ENCODE peak calls at places on chromosomes 16 and 17, in five cellular contexts. One of them, this sample, is unnamed.

GRCh38 chr16:2339521-2340484 is 725 bp downstream of the ABCA3 start:
- DNase-seq in WTC11: peak
- DNase-seq in HepG2: peak
- DNase-seq in K562: peak
- DNase-seq in GM12878: no peak
- DNase-seq in this sample: no peak

GRCh38 chr16:69724981-69725479 is 1.3 kb downstream of the NQO1 start:
- DNase-seq in HepG2: peak
- DNase-seq in GM12878: no peak
- DNase-seq in WTC11: no peak
- DNase-seq in K562: peak
- DNase-seq in this sample: no peak

GRCh38 chr16:3641801-3642396 is 12.6 kb upstream of the DNASE1 start:
- DNase-seq in GM12878: no peak
- DNase-seq in K562: no peak
- DNase-seq in HepG2: no peak
- DNase-seq in WTC11: peak
- DNase-seq in this sample: peak

GRCh38 chr16:130533-131173 is 7.8 kb downstream of the NPRL3 start:
- DNase-seq in K562: no peak
- DNase-seq in HepG2: no peak
- DNase-seq in GM12878: no peak
- DNase-seq in WTC11: no peak
- DNase-seq in this sample: no peak

GRCh38 chr17:28086519-28086918 is 44.0 kb downstream of the NLK start:
- DNase-seq in GM12878: no peak
- DNase-seq in WTC11: no peak
- DNase-seq in K562: no peak
- DNase-seq in HepG2: no peak
- DNase-seq in this sample: no peak

GRCh38 chr17:47305302-47305923 is 18.3 kb upstream of the EFCAB13 start:
- DNase-seq in GM12878: no peak
- DNase-seq in WTC11: no peak
- DNase-seq in HepG2: peak
- DNase-seq in K562: no peak
- DNase-seq in this sample: no peak

GRCh38 chr16:53769185-53769584 is 65.2 kb downstream of the FTO start:
- DNase-seq in WTC11: no peak
- DNase-seq in K562: no peak
- DNase-seq in GM12878: no peak
- DNase-seq in HepG2: no peak
- DNase-seq in this sample: no peak

GRCh38 chr16:67653131-67654068 is 6.7 kb downstream of the ACD start:
- DNase-seq in HepG2: no peak
- DNase-seq in K562: no peak
- DNase-seq in GM12878: no peak
- DNase-seq in WTC11: no peak
- DNase-seq in this sample: no peak

GRCh38 chr16:66746682-66747081 is 4.7 kb downstream of the DYNC1LI2 start:
- DNase-seq in K562: no peak
- DNase-seq in HepG2: no peak
- DNase-seq in GM12878: peak
- DNase-seq in WTC11: no peak
- DNase-seq in this sample: no peak

GRCh38 chr16:22300427-22301071 is 3.3 kb downstream of the POLR3E start:
- DNase-seq in HepG2: peak
- DNase-seq in WTC11: peak
- DNase-seq in K562: peak
- DNase-seq in GM12878: no peak
- DNase-seq in this sample: no peak

GRCh38 chr17:18261146-18261515 is 669 bp downstream of the MIEF2 start:
- DNase-seq in GM12878: no peak
- DNase-seq in K562: peak
- DNase-seq in WTC11: no peak
- DNase-seq in HepG2: peak
- DNase-seq in this sample: peak

GRCh38 chr17:27506348-27507218 is 50.3 kb downstream of the KSR1 start:
- DNase-seq in GM12878: peak
- DNase-seq in WTC11: peak
- DNase-seq in HepG2: no peak
- DNase-seq in K562: no peak
- DNase-seq in this sample: peak

GRCh38 chr16:51994597-51994996 is 552.3 kb downstream of the TOX3 start:
- DNase-seq in WTC11: no peak
- DNase-seq in K562: no peak
- DNase-seq in HepG2: peak
- DNase-seq in GM12878: no peak
- DNase-seq in this sample: no peak

GRCh38 chr16:81786321-81786720 is 7.2 kb downstream of the PLCG2 start:
- DNase-seq in HepG2: no peak
- DNase-seq in K562: no peak
- DNase-seq in WTC11: no peak
- DNase-seq in GM12878: no peak
- DNase-seq in this sample: no peak

GRCh38 chr17:39118674-39119419 is 32.6 kb downstream of the PLXDC1 start:
- DNase-seq in K562: no peak
- DNase-seq in WTC11: no peak
- DNase-seq in GM12878: peak
- DNase-seq in HepG2: no peak
- DNase-seq in this sample: no peak

GRCh38 chr17:34300652-34301390 is 15.3 kb downstream of the CCL11 start:
- DNase-seq in K562: no peak
- DNase-seq in GM12878: no peak
- DNase-seq in HepG2: no peak
- DNase-seq in WTC11: no peak
- DNase-seq in this sample: no peak

GRCh38 chr16:89183463-89183862 is 11.9 kb downstream of the CDH15 start:
- DNase-seq in K562: no peak
- DNase-seq in GM12878: no peak
- DNase-seq in HepG2: no peak
- DNase-seq in WTC11: no peak
- DNase-seq in this sample: no peak

GRCh38 chr17:64614266-64615011 is 47.7 kb downstream of the SMURF2 start:
- DNase-seq in WTC11: no peak
- DNase-seq in K562: no peak
- DNase-seq in GM12878: no peak
- DNase-seq in HepG2: no peak
- DNase-seq in this sample: no peak

GRCh38 chr17:81061027-81061426 is 26.1 kb downstream of the BAIAP2 start:
- DNase-seq in GM12878: no peak
- DNase-seq in WTC11: no peak
- DNase-seq in K562: no peak
- DNase-seq in HepG2: no peak
- DNase-seq in this sample: no peak

GRCh38 chr16:82197540-82198240 is 27.7 kb upstream of the MPHOSPH6 start:
- DNase-seq in K562: no peak
- DNase-seq in WTC11: no peak
- DNase-seq in HepG2: no peak
- DNase-seq in GM12878: no peak
- DNase-seq in this sample: no peak

GRCh38 chr17:49365667-49366066 is 3.6 kb upstream of the ZNF652 start:
- DNase-seq in K562: peak
- DNase-seq in WTC11: peak
- DNase-seq in HepG2: peak
- DNase-seq in GM12878: no peak
- DNase-seq in this sample: no peak

GRCh38 chr16:71526111-71526998 is at the start of gene CHST4:
- DNase-seq in WTC11: peak
- DNase-seq in HepG2: no peak
- DNase-seq in GM12878: no peak
- DNase-seq in K562: peak
- DNase-seq in this sample: peak

GRCh38 chr16:57740423-57741071 is 5.0 kb downstream of the KATNB1 start:
- DNase-seq in WTC11: no peak
- DNase-seq in GM12878: no peak
- DNase-seq in K562: no peak
- DNase-seq in HepG2: no peak
- DNase-seq in this sample: no peak

GRCh38 chr17:76357597-76358158 is 4.0 kb upstream of the PRPSAP1 start:
- DNase-seq in HepG2: peak
- DNase-seq in WTC11: no peak
- DNase-seq in GM12878: no peak
- DNase-seq in K562: no peak
- DNase-seq in this sample: no peak

GRCh38 chr16:2919511-2920255 is 8.0 kb downstream of the FLYWCH1 start:
- DNase-seq in GM12878: no peak
- DNase-seq in HepG2: peak
- DNase-seq in K562: peak
- DNase-seq in WTC11: peak
- DNase-seq in this sample: peak

GRCh38 chr16:89290887-89291286 is 73.4 kb downstream of the ZNF778 start:
- DNase-seq in K562: no peak
- DNase-seq in WTC11: peak
- DNase-seq in GM12878: no peak
- DNase-seq in HepG2: no peak
- DNase-seq in this sample: peak

GRCh38 chr16:49970818-49971431 is 54.1 kb upstream of the CNEP1R1 start:
- DNase-seq in WTC11: no peak
- DNase-seq in K562: no peak
- DNase-seq in GM12878: no peak
- DNase-seq in HepG2: no peak
- DNase-seq in this sample: no peak

GRCh38 chr16:84294196-84295142 is at the start of gene WFDC1:
- DNase-seq in K562: no peak
- DNase-seq in HepG2: no peak
- DNase-seq in WTC11: peak
- DNase-seq in GM12878: no peak
- DNase-seq in this sample: peak
- TF ChIP-seq ATF2 in K562: no peak
- TF ChIP-seq ATF2 in HepG2: no peak
- TF ChIP-seq ATF2 in WTC11: no peak
- TF ChIP-seq ATF2 in GM12878: no peak
- TF ChIP-seq ATF2 in this sample: no peak

DNA sequence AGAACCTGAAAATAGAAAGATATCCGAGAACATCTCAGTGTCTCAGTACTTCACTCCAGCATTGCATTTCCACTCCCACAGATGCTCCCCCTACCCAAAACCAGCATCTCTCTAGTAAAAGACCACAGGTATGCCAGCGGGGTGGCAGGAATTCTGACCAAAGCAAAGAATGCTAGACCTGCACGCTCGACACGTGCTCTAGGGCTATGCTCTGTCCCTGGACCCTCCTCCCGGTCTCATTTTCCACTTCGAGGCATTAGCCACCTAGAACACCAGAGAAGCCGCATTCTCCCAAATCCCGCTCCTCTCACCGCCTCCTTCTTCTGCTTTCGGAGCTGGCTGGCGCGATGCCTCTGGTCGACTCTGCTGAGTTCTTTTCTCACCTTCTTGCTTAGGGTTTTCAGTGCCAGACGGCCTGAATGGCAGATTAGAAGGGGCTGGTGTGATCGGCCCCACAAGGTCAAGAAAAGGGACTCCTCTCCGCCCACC is 487 bp downstream of the TSR1 start:
- DNase-seq in GM12878: no peak
- DNase-seq in HepG2: no peak
- DNase-seq in WTC11: no peak
- DNase-seq in K562: no peak
- DNase-seq in this sample: no peak
- TF ChIP-seq ATF2 in GM12878: no peak
- TF ChIP-seq ATF2 in HepG2: no peak
- TF ChIP-seq ATF2 in WTC11: no peak
- TF ChIP-seq ATF2 in K562: no peak
- TF ChIP-seq ATF2 in this sample: no peak

DNA sequence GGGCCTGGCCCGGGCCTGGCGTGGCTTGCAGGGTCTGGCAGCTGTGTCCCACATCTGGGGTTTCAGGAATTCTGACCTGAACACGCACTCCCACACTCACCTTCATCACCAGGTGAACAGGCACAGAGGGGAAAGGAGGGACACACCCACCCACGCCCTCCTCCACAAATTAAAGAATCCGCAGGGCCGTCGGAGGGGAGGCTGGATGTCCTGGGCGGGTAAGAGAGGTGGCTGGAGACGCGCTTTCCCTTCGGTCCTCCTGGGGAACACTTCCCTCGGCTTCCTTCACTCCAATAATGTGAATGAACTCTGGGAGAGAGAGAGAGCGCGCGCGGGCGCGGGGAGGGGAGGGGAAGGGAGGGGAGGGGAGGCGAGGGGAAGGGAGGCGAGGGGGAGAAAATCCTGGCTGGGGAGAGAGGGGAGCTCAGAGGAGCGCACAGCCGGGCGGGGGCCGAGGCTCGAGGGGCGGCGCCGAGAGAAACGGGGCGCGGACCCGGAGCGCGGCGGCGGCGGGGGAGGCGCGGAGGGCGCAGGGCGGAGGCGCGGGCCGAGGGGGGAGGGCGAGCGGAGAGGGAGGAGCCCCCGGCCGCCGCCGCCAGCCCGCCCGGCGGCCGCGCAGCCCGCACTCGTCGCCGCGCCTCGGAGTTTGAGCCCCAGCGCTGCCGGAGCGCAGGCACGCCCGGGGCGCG is at the start of gene CACNG4:
- DNase-seq in HepG2: no peak
- DNase-seq in WTC11: peak
- DNase-seq in GM12878: no peak
- DNase-seq in K562: no peak
- DNase-seq in this sample: peak
- TF ChIP-seq ATF2 in HepG2: no peak
- TF ChIP-seq ATF2 in WTC11: no peak
- TF ChIP-seq ATF2 in GM12878: no peak
- TF ChIP-seq ATF2 in K562: no peak
- TF ChIP-seq ATF2 in this sample: no peak

DNA sequence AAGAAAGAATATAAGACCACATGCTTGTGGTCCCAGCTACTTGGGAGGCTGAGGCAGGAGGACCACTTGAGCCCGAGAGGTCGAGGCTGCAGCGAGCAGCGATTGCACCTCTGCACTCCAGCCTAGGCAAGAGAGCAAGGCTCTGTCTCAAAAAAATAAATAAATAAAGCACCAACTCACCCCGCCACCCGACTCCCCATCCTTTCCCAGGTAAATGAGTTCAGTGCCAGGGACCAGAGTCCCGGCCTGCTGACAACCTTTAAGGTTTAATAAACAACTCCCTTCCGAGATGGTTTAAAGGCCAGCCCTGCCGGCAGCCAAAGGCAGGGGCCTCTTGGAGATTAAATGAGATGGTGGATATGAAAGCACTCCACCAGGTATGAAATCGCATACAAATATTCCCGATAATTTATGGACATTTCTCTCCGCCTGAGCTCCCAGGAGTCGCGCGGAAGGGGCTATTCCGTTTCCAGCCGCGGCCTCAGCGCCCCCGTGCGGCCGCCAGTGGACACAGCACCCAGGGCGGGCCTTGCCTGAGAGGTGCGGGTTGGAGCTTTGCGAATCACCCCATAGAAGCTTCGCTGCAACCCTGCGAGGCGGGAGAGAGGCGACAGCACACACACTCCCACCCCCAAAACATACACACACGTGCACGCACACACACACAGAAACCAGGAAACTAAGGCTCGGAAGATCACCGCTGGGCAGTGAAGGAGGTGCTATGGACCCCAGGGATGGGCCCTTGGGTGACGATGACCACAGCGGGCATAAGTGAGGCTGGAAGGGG is 4.0 kb upstream of the RPL38 start:
- DNase-seq in HepG2: peak
- DNase-seq in WTC11: peak
- DNase-seq in K562: peak
- DNase-seq in GM12878: no peak
- DNase-seq in this sample: peak
- TF ChIP-seq ATF2 in HepG2: no peak
- TF ChIP-seq ATF2 in WTC11: no peak
- TF ChIP-seq ATF2 in K562: no peak
- TF ChIP-seq ATF2 in GM12878: no peak
- TF ChIP-seq ATF2 in this sample: no peak

This sample was measured in H1.